ENCODE peak calls at places on chromosomes 3 and 15, in five cellular contexts. One of them, this sample, is unnamed.

GRCh38 chr3:49313902-49314676 is 25.8 kb downstream of the USP4 start:
- DNase-seq in CD8-positive, alpha-beta T cell: no peak
- DNase-seq in tibial nerve: no peak
- DNase-seq in ovary: no peak
- DNase-seq in fibroblast of lung: peak; percentile 20
- DNase-seq in this sample: no peak

GRCh38 chr3:50486219-50486888 is 17.1 kb downstream of the CACNA2D2 start:
- DNase-seq in fibroblast of lung: peak; percentile 36
- DNase-seq in CD8-positive, alpha-beta T cell: no peak
- DNase-seq in ovary: no peak
- DNase-seq in tibial nerve: no peak
- DNase-seq in this sample: no peak

GRCh38 chr3:79515072-79515471 is 252.7 kb downstream of the ROBO1 start:
- DNase-seq in ovary: no peak
- DNase-seq in CD8-positive, alpha-beta T cell: no peak
- DNase-seq in tibial nerve: no peak
- DNase-seq in fibroblast of lung: peak; percentile 73
- DNase-seq in this sample: no peak

GRCh38 chr3:150324825-150325224 is 83.3 kb upstream of the TSC22D2 start:
- DNase-seq in ovary: no peak
- DNase-seq in tibial nerve: no peak
- DNase-seq in CD8-positive, alpha-beta T cell: no peak
- DNase-seq in fibroblast of lung: peak; percentile 31
- DNase-seq in this sample: no peak

GRCh38 chr15:62920569-62921502 is 121.7 kb upstream of the TPM1 start:
- DNase-seq in fibroblast of lung: peak; percentile 65
- DNase-seq in tibial nerve: peak; percentile 87
- DNase-seq in ovary: no peak
- DNase-seq in CD8-positive, alpha-beta T cell: no peak
- DNase-seq in this sample: no peak

GRCh38 chr15:71916834-71917233 is 106.5 kb downstream of the NR2E3 start:
- DNase-seq in fibroblast of lung: no peak
- DNase-seq in ovary: no peak
- DNase-seq in tibial nerve: no peak
- DNase-seq in CD8-positive, alpha-beta T cell: no peak
- DNase-seq in this sample: no peak

GRCh38 chr3:110062711-110063110 is 725.4 kb upstream of the DPPA4 start:
- DNase-seq in fibroblast of lung: no peak
- DNase-seq in tibial nerve: no peak
- DNase-seq in CD8-positive, alpha-beta T cell: no peak
- DNase-seq in ovary: no peak
- DNase-seq in this sample: no peak

GRCh38 chr3:165755571-165755970 is 81.7 kb downstream of the BCHE start:
- DNase-seq in ovary: no peak
- DNase-seq in fibroblast of lung: no peak
- DNase-seq in tibial nerve: no peak
- DNase-seq in CD8-positive, alpha-beta T cell: no peak
- DNase-seq in this sample: no peak

GRCh38 chr3:97579365-97579764 is 185.2 kb upstream of the ARL6 start:
- DNase-seq in tibial nerve: no peak
- DNase-seq in fibroblast of lung: peak; percentile 0
- DNase-seq in CD8-positive, alpha-beta T cell: no peak
- DNase-seq in ovary: no peak
- DNase-seq in this sample: no peak

GRCh38 chr15:26661727-26662126 is 111.1 kb downstream of the GABRB3 start:
- DNase-seq in ovary: no peak
- DNase-seq in tibial nerve: no peak
- DNase-seq in fibroblast of lung: no peak
- DNase-seq in CD8-positive, alpha-beta T cell: no peak
- DNase-seq in this sample: no peak
- H3K27ac ChIP-seq in ovary: no peak overlapping the region
- H3K27ac ChIP-seq in tibial nerve: no peak overlapping the region
- H3K27ac ChIP-seq in fibroblast of lung: no peak overlapping the region
- H3K27ac ChIP-seq in CD8-positive, alpha-beta T cell: no peak overlapping the region
- H3K27ac ChIP-seq in this sample: no peak overlapping the region

DNA sequence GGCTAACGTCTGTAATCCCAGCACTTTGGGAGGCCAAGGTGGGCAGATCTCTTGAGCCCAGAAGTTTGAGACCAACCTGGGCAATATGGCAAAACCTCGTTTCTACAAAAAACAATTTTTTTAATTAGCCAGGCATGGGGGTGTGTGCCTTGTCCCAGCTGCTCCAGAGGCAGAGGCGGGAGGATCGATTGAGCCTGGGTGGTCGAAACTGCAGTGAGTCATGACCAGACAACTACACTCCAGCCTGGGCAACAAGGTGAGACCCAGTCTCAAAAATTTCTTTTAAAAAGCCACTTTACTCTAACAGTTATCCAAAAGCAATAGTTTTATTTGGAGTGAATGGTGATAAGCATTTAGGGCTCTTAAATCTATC is 12.5 kb downstream of the TRIM59 start:
- DNase-seq in tibial nerve: no peak
- DNase-seq in fibroblast of lung: no peak
- DNase-seq in CD8-positive, alpha-beta T cell: no peak
- DNase-seq in ovary: no peak
- DNase-seq in this sample: no peak
- H3K4me1 ChIP-seq in tibial nerve: no peaks in the 10 kb centered on the region
- H3K4me1 ChIP-seq in fibroblast of lung: peaks cover 2% of the 10 kb centered on the region
- H3K4me1 ChIP-seq in CD8-positive, alpha-beta T cell: peaks cover 13% of the 10 kb centered on the region
- H3K4me1 ChIP-seq in ovary: no peaks in the 10 kb centered on the region
- H3K4me1 ChIP-seq in this sample: peaks cover 3% of the 10 kb centered on the region

DNA sequence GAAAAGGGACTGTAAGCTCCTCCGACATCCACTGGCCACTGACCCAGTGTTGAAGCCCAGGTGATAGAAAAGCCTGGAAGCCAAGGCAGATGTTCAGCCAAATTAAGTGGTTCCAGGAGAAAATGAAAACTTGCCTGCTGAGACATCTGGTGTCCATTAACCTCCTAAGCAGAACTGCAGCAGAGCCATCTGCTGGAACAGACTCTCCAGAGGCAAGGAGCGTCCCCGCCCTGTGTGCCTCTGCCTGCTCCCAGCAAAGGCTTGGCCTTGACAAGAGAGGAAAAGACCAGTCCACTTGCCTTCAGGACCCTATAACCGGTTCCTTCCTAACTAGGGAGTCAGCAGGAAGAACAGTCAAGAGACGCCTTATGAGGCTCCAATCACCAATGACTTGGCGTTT is 48.2 kb downstream of the SRGAP3 start:
- DNase-seq in CD8-positive, alpha-beta T cell: no peak
- DNase-seq in fibroblast of lung: no peak
- DNase-seq in tibial nerve: no peak
- DNase-seq in ovary: no peak
- DNase-seq in this sample: no peak
- H3K27ac ChIP-seq in CD8-positive, alpha-beta T cell: no peak overlapping the region
- H3K27ac ChIP-seq in fibroblast of lung: no peak overlapping the region
- H3K27ac ChIP-seq in tibial nerve: no peak overlapping the region
- H3K27ac ChIP-seq in ovary: no peak overlapping the region
- H3K27ac ChIP-seq in this sample: no peak overlapping the region

GRCh38 chr3:131036986-131037385 is 10.3 kb downstream of the NEK11 start:
- DNase-seq in ovary: no peak
- DNase-seq in tibial nerve: no peak
- DNase-seq in CD8-positive, alpha-beta T cell: no peak
- DNase-seq in fibroblast of lung: peak; percentile 74
- DNase-seq in this sample: no peak
- H3K4me1 ChIP-seq in ovary: no peaks in the 10 kb centered on the region
- H3K4me1 ChIP-seq in tibial nerve: no peaks in the 10 kb centered on the region
- H3K4me1 ChIP-seq in CD8-positive, alpha-beta T cell: peaks cover 3% of the 10 kb centered on the region
- H3K4me1 ChIP-seq in fibroblast of lung: peaks cover 6% of the 10 kb centered on the region
- H3K4me1 ChIP-seq in this sample: peaks cover 3% of the 10 kb centered on the region

GRCh38 chr3:107065094-107065861 is 312.0 kb upstream of the CCDC54 start:
- DNase-seq in ovary: no peak
- DNase-seq in tibial nerve: peak; percentile 19
- DNase-seq in fibroblast of lung: peak; percentile 37
- DNase-seq in CD8-positive, alpha-beta T cell: no peak
- DNase-seq in this sample: no peak

GRCh38 chr3:107063351-107063750 is 313.9 kb upstream of the CCDC54 start:
- DNase-seq in fibroblast of lung: peak; percentile 77
- DNase-seq in tibial nerve: no peak
- DNase-seq in CD8-positive, alpha-beta T cell: no peak
- DNase-seq in ovary: no peak
- DNase-seq in this sample: no peak

GRCh38 chr3:107062787-107063186 is 314.5 kb upstream of the CCDC54 start:
- DNase-seq in fibroblast of lung: peak; percentile 31
- DNase-seq in CD8-positive, alpha-beta T cell: no peak
- DNase-seq in tibial nerve: no peak
- DNase-seq in ovary: no peak
- DNase-seq in this sample: no peak

GRCh38 chr3:107062310-107062709 is 314.9 kb upstream of the CCDC54 start:
- DNase-seq in CD8-positive, alpha-beta T cell: no peak
- DNase-seq in ovary: no peak
- DNase-seq in tibial nerve: no peak
- DNase-seq in fibroblast of lung: no peak
- DNase-seq in this sample: no peak

DNA sequence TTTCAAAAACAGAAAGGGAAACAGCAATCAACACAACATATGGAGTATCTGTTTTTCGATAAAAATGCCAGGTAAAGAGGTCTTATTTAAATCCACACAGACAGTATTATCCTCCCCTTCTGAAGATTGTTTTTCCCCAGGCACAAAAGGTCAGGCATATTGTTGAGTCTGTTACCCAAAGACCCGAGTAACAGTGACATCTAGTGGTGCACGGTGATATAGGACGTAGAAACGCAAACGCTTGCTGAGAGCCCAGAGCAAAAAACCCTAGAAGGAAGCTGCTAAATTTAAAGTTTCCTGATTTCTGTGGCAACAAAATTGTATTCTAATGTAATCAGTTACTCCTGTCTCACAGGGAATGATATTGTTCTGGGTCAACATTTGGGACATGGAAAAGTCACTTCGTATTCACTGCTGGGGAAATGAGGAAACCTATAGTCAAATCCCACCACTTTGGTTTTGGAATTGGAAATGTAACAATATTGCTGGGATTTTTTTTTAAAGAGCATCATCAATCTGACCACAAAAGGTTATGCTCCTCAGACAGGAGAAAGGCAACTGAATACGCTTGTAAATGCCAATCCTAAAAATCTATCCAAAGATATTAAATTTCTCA is 312.7 kb upstream of the CCDC54 start:
- DNase-seq in ovary: peak; percentile 62
- DNase-seq in fibroblast of lung: peak; percentile 73
- DNase-seq in tibial nerve: peak; percentile 92
- DNase-seq in CD8-positive, alpha-beta T cell: peak; percentile 49
- DNase-seq in this sample: no peak
- H3K27ac ChIP-seq in ovary: peak overlapping the region; percentile 68
- H3K27ac ChIP-seq in fibroblast of lung: no peak overlapping the region
- H3K27ac ChIP-seq in tibial nerve: no peak overlapping the region
- H3K27ac ChIP-seq in CD8-positive, alpha-beta T cell: no peak overlapping the region
- H3K27ac ChIP-seq in this sample: no peak overlapping the region

GRCh38 chr3:128701342-128702212 is 24.4 kb upstream of the RAB7A start:
- DNase-seq in fibroblast of lung: no peak
- DNase-seq in tibial nerve: no peak
- DNase-seq in CD8-positive, alpha-beta T cell: no peak
- DNase-seq in ovary: no peak
- DNase-seq in this sample: no peak

GRCh38 chr3:128706171-128706570 is 19.8 kb upstream of the RAB7A start:
- DNase-seq in CD8-positive, alpha-beta T cell: no peak
- DNase-seq in tibial nerve: no peak
- DNase-seq in ovary: no peak
- DNase-seq in fibroblast of lung: no peak
- DNase-seq in this sample: no peak

GRCh38 chr3:128703561-128703960 is 22.4 kb upstream of the RAB7A start:
- DNase-seq in ovary: no peak
- DNase-seq in tibial nerve: no peak
- DNase-seq in fibroblast of lung: no peak
- DNase-seq in CD8-positive, alpha-beta T cell: no peak
- DNase-seq in this sample: no peak

GRCh38 chr3:128698211-128699011 is 27.6 kb upstream of the RAB7A start:
- DNase-seq in ovary: peak; percentile 48
- DNase-seq in tibial nerve: no peak
- DNase-seq in CD8-positive, alpha-beta T cell: peak; percentile 15
- DNase-seq in fibroblast of lung: peak; percentile 34
- DNase-seq in this sample: no peak

GRCh38 chr3:128702391-128702790 is 23.6 kb upstream of the RAB7A start:
- DNase-seq in ovary: no peak
- DNase-seq in tibial nerve: no peak
- DNase-seq in CD8-positive, alpha-beta T cell: no peak
- DNase-seq in fibroblast of lung: peak; percentile 19
- DNase-seq in this sample: no peak
- H3K4me1 ChIP-seq in ovary: no peaks in the 10 kb centered on the region
- H3K4me1 ChIP-seq in tibial nerve: no peaks in the 10 kb centered on the region
- H3K4me1 ChIP-seq in CD8-positive, alpha-beta T cell: no peaks in the 10 kb centered on the region
- H3K4me1 ChIP-seq in fibroblast of lung: peaks cover 2% of the 10 kb centered on the region
- H3K4me1 ChIP-seq in this sample: no peaks in the 10 kb centered on the region

DNA sequence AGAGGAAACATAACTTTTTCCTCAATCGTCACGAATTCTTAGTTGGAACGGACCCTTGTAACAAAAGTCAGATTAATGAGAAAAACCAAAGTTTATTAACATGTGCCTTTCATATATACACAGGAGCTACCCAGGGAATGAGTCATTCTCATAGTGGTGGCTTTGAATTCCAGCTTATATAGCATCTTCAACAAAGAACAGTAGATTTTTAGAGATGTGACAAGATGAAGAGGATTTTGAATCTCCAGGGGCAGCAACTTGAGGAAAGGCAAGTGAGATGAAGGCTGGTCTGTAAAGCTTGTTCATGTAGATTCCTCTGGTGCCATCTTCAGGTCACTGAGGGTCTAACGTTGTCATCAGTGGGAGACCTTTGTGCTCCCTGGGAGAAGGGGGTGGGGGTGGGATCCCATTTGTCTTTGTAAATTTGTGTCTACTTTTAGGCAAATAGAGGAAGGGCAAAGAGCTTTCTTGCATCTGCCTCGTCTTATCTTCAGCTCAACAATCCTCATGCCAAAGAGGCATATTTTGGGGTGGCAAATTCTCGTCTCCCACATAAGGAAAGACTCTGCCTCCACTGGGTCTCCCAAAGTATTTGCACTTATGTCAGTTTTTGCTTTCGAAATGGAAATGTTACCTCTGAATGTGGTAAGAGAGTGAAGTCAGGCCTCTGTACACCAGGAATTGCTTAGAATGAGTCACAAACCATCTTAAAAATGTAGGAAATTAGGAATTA is 29.5 kb downstream of the CLEC3B start:
- DNase-seq in ovary: no peak
- DNase-seq in fibroblast of lung: peak; percentile 91
- DNase-seq in tibial nerve: peak; percentile 38
- DNase-seq in CD8-positive, alpha-beta T cell: no peak
- DNase-seq in this sample: no peak
- H3K27ac ChIP-seq in ovary: no peak overlapping the region
- H3K27ac ChIP-seq in fibroblast of lung: peak overlapping the region; percentile 88
- H3K27ac ChIP-seq in tibial nerve: no peak overlapping the region
- H3K27ac ChIP-seq in CD8-positive, alpha-beta T cell: no peak overlapping the region
- H3K27ac ChIP-seq in this sample: no peak overlapping the region